ENCODE peak calls at places on chromosome 11, in four cellular contexts. H, I, W and N are unnamed samples.

GRCh38 chr11:68003846-68004550 is at the start of gene UNC93B1:
- DNase-seq in H (peak), I (peak), W (peak), N (peak)

GRCh38 chr11:103395612-103396011 is 286.4 kb downstream of the DYNC2H1 start:
- DNase-seq in H (no peak), I (no peak), W (no peak), N (no peak)

GRCh38 chr11:8605956-8606355 is 11.9 kb upstream of the STK33 start:
- DNase-seq in H (no peak), I (no peak), W (no peak), N (no peak)

GRCh38 chr11:77207618-77208313 is 79.7 kb downstream of the MYO7A start:
- DNase-seq in H (no peak), I (no peak), W (no peak), N (no peak)

GRCh38 chr11:9633674-9634073 is 30.2 kb upstream of the SWAP70 start:
- DNase-seq in H (no peak), I (peak), W (no peak), N (no peak)

GRCh38 chr11:26344647-26345046 is 12.7 kb downstream of the ANO3 start:
- DNase-seq in H (no peak), I (no peak), W (no peak), N (no peak)

GRCh38 chr11:8066911-8067455 is 14.0 kb upstream of the TUB start:
- DNase-seq in H (no peak), I (no peak), W (no peak), N (no peak)

GRCh38 chr11:74307409-74307808 is 4.0 kb downstream of the P4HA3 start:
- DNase-seq in H (no peak), I (no peak), W (no peak), N (no peak)

GRCh38 chr11:3161720-3162409 is 3.2 kb downstream of the OSBPL5 start:
- DNase-seq in H (no peak), I (no peak), W (no peak), N (no peak)

GRCh38 chr11:62928011-62928410 is 6.8 kb upstream of the CHRM1 start:
- DNase-seq in H (no peak), I (no peak), W (no peak), N (no peak)

GRCh38 chr11:17298302-17298701 is 21.8 kb downstream of the NUCB2 start:
- DNase-seq in H (no peak), I (no peak), W (no peak), N (no peak)

GRCh38 chr11:76270387-76270786 is 64.1 kb upstream of the WNT11 start:
- DNase-seq in H (no peak), I (no peak), W (peak), N (peak)

GRCh38 chr11:115242982-115243381 is 261.2 kb downstream of the CADM1 start:
- DNase-seq in H (no peak), I (no peak), W (no peak), N (no peak)

GRCh38 chr11:114228401-114229061 is 67.7 kb upstream of the NNMT start:
- DNase-seq in H (no peak), I (no peak), W (no peak), N (no peak)

GRCh38 chr11:107859459-107860239 is 1.1 kb upstream of the SLC35F2 start:
- DNase-seq in H (peak), I (peak), W (peak), N (peak)

GRCh38 chr11:18934195-18934808 is 4.9 kb downstream of the MRGPRX1 start:
- DNase-seq in H (no peak), I (no peak), W (no peak), N (no peak)

GRCh38 chr11:132312616-132313210 is 942.3 kb downstream of the NTM start:
- DNase-seq in H (no peak), I (peak), W (no peak), N (no peak)
- TF ChIP-seq CTCF in H (peak), I (peak), W (no peak), N (no peak)

DNA sequence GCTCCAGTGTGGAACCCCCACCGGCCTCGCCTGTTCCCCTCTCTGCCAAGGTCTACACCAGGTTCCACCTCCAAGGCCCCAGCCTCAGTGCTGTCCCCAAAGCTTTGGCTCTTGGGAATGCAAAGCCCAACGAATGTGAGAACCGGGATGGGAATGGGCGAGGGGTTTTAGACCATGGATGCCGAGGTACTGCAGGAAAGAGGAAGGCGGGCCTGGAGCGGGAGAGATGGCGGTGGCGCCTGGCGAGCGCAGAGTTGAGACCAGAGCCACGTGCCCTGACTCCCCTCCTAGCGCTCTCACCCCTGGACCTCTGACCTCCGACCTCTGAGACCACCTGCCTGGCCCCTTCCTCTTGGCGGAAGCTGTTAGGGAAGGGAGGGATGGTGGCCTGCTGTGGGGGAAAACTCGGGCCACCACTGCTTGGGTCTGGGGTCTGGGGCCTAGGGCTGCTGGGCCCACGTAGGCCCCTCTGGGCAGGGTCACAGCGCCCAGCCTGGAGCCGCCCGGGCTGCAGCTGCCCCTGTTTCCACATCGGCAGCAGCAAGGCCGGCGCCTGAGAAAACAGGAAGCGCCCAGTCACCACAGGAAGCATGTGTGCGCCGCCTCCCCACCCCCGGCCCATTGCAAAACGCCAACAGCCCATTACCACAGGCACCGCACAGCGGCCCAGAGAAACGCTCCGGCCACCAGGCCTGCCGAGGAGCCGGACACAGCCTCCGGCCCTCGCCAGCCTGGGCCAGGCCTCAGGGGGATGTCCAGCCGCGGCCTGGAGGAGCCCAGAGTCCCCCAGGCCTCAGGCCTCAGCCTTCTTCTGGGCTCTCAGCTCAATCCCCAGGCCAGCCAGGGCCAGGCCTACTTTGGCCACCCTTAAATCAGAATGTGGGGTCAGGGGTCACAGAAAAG is 13.8 kb upstream of the SLC39A13 start:
- DNase-seq in H (peak), I (peak), W (no peak), N (peak)
- TF ChIP-seq POLR2A in H (no peak), I (peak), W (no peak), N (no peak)

GRCh38 chr11:554428-554823 is 6.1 kb downstream of the LMNTD2 start:
- DNase-seq in H (no peak), I (no peak), W (no peak), N (no peak)
- TF ChIP-seq CTCF in H (no peak), I (no peak), W (no peak), N (no peak)

GRCh38 chr11:125404136-125404810 is 91.8 kb downstream of the FEZ1 start:
- DNase-seq in H (no peak), I (no peak), W (no peak), N (no peak)
- TF ChIP-seq POLR2A in H (no peak), I (no peak), W (no peak), N (no peak)

GRCh38 chr11:120335928-120336640 is at the start of gene ARHGEF12:
- DNase-seq in H (peak), I (no peak), W (peak), N (peak)
- TF ChIP-seq CTCF in H (peak), I (no peak), W (no peak), N (no peak)

DNA sequence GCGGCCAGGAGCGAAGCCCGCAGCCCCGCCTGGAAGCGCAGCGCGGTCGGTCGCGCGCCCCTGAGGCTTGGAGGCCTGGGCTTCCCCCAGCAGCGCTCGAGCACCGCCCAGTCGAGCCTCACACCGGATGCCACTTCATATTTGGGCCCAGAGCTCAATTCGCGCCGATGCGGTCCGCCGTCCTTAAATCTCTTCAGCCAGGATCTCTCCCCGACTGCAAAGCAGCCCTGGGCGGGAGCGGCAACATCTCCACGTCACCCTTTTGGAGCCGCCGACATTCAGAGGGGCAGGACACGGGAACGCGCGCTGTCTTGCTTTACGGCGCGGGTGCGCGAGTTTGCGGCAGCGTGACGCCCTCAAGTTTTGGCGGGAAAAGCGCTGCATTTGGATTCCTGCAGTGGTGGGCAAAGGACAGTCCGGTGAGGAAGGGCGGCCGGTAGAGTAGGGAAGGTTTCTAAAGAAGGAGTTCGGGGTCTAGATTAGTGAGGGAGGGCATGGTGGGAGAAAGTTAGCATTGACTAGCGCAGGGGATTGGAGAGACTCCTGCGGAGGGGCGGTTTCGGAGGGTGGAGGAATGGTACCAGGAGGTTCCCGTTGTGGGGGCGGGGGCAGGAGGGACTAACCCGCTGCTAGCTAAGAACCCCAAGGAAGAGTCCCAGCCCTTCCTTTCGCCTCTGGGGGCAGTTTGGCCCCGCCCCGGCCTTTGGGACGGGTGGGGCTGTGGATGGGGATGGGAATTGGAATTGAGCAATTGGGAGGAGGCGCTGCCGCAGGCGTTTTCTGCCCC is 824 bp downstream of the CHEK1 start:
- DNase-seq in H (peak), I (peak), W (peak), N (peak)
- TF ChIP-seq POLR2A in H (peak), I (peak), W (no peak), N (no peak)